ENCODE peak calls at places on chromosomes 1 and 21, in eight cellular contexts. One of them, this sample, is unnamed.

GRCh38 chr1:60895167-60896124 is 186.9 kb upstream of the NFIA start:
- DNase-seq in small intestine: no peak
- DNase-seq in CD8-positive, alpha-beta T cell: no peak
- DNase-seq in HepG2: no peak
- DNase-seq in HCT116: no peak
- DNase-seq in heart right ventricle: peak; percentile 63
- DNase-seq in IMR-90: no peak
- DNase-seq in WERI-Rb-1: no peak
- DNase-seq in this sample: no peak

GRCh38 chr1:112575154-112575804 is 43.7 kb downstream of the ST7L start:
- DNase-seq in heart right ventricle: no peak
- DNase-seq in CD8-positive, alpha-beta T cell: no peak
- DNase-seq in IMR-90: peak; percentile 98
- DNase-seq in small intestine: peak; percentile 33
- DNase-seq in WERI-Rb-1: no peak
- DNase-seq in HepG2: no peak
- DNase-seq in HCT116: peak; percentile 69
- DNase-seq in this sample: no peak

GRCh38 chr1:17438176-17438976 is 1.1 kb downstream of the RCC2 start:
- DNase-seq in heart right ventricle: peak; percentile 67
- DNase-seq in CD8-positive, alpha-beta T cell: peak; percentile 59
- DNase-seq in WERI-Rb-1: peak; percentile 72
- DNase-seq in small intestine: peak; percentile 57
- DNase-seq in HCT116: no peak
- DNase-seq in IMR-90: peak; percentile 36
- DNase-seq in HepG2: peak; percentile 52
- DNase-seq in this sample: peak; percentile 71

GRCh38 chr1:219548386-219548785 is 64.5 kb downstream of the ZC3H11B start:
- DNase-seq in HCT116: no peak
- DNase-seq in WERI-Rb-1: peak; percentile 34
- DNase-seq in heart right ventricle: no peak
- DNase-seq in HepG2: no peak
- DNase-seq in IMR-90: no peak
- DNase-seq in CD8-positive, alpha-beta T cell: no peak
- DNase-seq in small intestine: no peak
- DNase-seq in this sample: no peak

GRCh38 chr1:32644426-32644825 is 5.9 kb downstream of the ZBTB8OS start:
- DNase-seq in HepG2: peak; percentile 54
- DNase-seq in CD8-positive, alpha-beta T cell: no peak
- DNase-seq in heart right ventricle: no peak
- DNase-seq in small intestine: peak; percentile 52
- DNase-seq in HCT116: no peak
- DNase-seq in IMR-90: no peak
- DNase-seq in WERI-Rb-1: no peak
- DNase-seq in this sample: no peak

GRCh38 chr1:15343099-15343498 is 66.6 kb upstream of the EFHD2 start:
- DNase-seq in heart right ventricle: no peak
- DNase-seq in WERI-Rb-1: no peak
- DNase-seq in IMR-90: no peak
- DNase-seq in CD8-positive, alpha-beta T cell: no peak
- DNase-seq in HepG2: no peak
- DNase-seq in HCT116: no peak
- DNase-seq in small intestine: no peak
- DNase-seq in this sample: no peak

GRCh38 chr1:98849969-98850636 is 154.6 kb downstream of the PLPPR5 start:
- DNase-seq in IMR-90: no peak
- DNase-seq in HCT116: no peak
- DNase-seq in HepG2: no peak
- DNase-seq in WERI-Rb-1: no peak
- DNase-seq in heart right ventricle: no peak
- DNase-seq in small intestine: no peak
- DNase-seq in CD8-positive, alpha-beta T cell: no peak
- DNase-seq in this sample: no peak

GRCh38 chr1:3910049-3910731 is 10.1 kb upstream of the C1orf174 start:
- DNase-seq in small intestine: no peak
- DNase-seq in WERI-Rb-1: no peak
- DNase-seq in HepG2: no peak
- DNase-seq in heart right ventricle: no peak
- DNase-seq in CD8-positive, alpha-beta T cell: no peak
- DNase-seq in HCT116: no peak
- DNase-seq in IMR-90: no peak
- DNase-seq in this sample: no peak

GRCh38 chr1:9253706-9254105 is 19.1 kb downstream of the H6PD start:
- DNase-seq in heart right ventricle: no peak
- DNase-seq in CD8-positive, alpha-beta T cell: no peak
- DNase-seq in IMR-90: peak; percentile 36
- DNase-seq in small intestine: no peak
- DNase-seq in HepG2: no peak
- DNase-seq in HCT116: no peak
- DNase-seq in WERI-Rb-1: peak; percentile 58
- DNase-seq in this sample: no peak

GRCh38 chr1:151828931-151829330 is 2.7 kb downstream of the RORC start:
- DNase-seq in CD8-positive, alpha-beta T cell: no peak
- DNase-seq in HepG2: no peak
- DNase-seq in IMR-90: peak; percentile 11
- DNase-seq in HCT116: no peak
- DNase-seq in heart right ventricle: peak; percentile 63
- DNase-seq in WERI-Rb-1: peak; percentile 60
- DNase-seq in small intestine: no peak
- DNase-seq in this sample: no peak

GRCh38 chr21:35614412-35614901 is 445.9 kb downstream of the SETD4 start:
- DNase-seq in CD8-positive, alpha-beta T cell: no peak
- DNase-seq in heart right ventricle: no peak
- DNase-seq in WERI-Rb-1: no peak
- DNase-seq in IMR-90: peak; percentile 39
- DNase-seq in HCT116: peak; percentile 4
- DNase-seq in HepG2: no peak
- DNase-seq in small intestine: peak; percentile 3
- DNase-seq in this sample: no peak

GRCh38 chr1:221868894-221869293 is 127.0 kb upstream of the DUSP10 start:
- DNase-seq in small intestine: no peak
- DNase-seq in heart right ventricle: no peak
- DNase-seq in HCT116: no peak
- DNase-seq in IMR-90: peak; percentile 87
- DNase-seq in CD8-positive, alpha-beta T cell: no peak
- DNase-seq in HepG2: no peak
- DNase-seq in WERI-Rb-1: no peak
- DNase-seq in this sample: no peak

GRCh38 chr21:42146821-42147220 is 72.1 kb upstream of the ABCG1 start:
- DNase-seq in HCT116: no peak
- DNase-seq in small intestine: no peak
- DNase-seq in IMR-90: no peak
- DNase-seq in WERI-Rb-1: peak; percentile 12
- DNase-seq in heart right ventricle: no peak
- DNase-seq in CD8-positive, alpha-beta T cell: no peak
- DNase-seq in HepG2: no peak
- DNase-seq in this sample: no peak

GRCh38 chr1:58353168-58353567 is 193.4 kb downstream of the OMA1 start:
- DNase-seq in HepG2: no peak
- DNase-seq in heart right ventricle: no peak
- DNase-seq in IMR-90: no peak
- DNase-seq in CD8-positive, alpha-beta T cell: no peak
- DNase-seq in WERI-Rb-1: no peak
- DNase-seq in HCT116: no peak
- DNase-seq in small intestine: no peak
- DNase-seq in this sample: no peak

GRCh38 chr21:27369962-27370578 is 403.2 kb upstream of the ADAMTS5 start:
- DNase-seq in CD8-positive, alpha-beta T cell: no peak
- DNase-seq in HepG2: no peak
- DNase-seq in IMR-90: no peak
- DNase-seq in WERI-Rb-1: no peak
- DNase-seq in small intestine: no peak
- DNase-seq in heart right ventricle: no peak
- DNase-seq in HCT116: no peak
- DNase-seq in this sample: no peak

GRCh38 chr1:51565009-51565408 is 45.9 kb upstream of the EPS15 start:
- DNase-seq in IMR-90: no peak
- DNase-seq in heart right ventricle: no peak
- DNase-seq in HCT116: no peak
- DNase-seq in WERI-Rb-1: no peak
- DNase-seq in CD8-positive, alpha-beta T cell: no peak
- DNase-seq in small intestine: peak; percentile 58
- DNase-seq in HepG2: no peak
- DNase-seq in this sample: no peak

GRCh38 chr1:219990782-219991510 is 55.4 kb downstream of the EPRS1 start:
- DNase-seq in IMR-90: peak; percentile 51
- DNase-seq in heart right ventricle: no peak
- DNase-seq in WERI-Rb-1: no peak
- DNase-seq in CD8-positive, alpha-beta T cell: no peak
- DNase-seq in small intestine: peak; percentile 48
- DNase-seq in HepG2: peak; percentile 45
- DNase-seq in HCT116: peak; percentile 8
- DNase-seq in this sample: no peak

GRCh38 chr1:94526581-94526980 is 15.0 kb downstream of the F3 start:
- DNase-seq in WERI-Rb-1: no peak
- DNase-seq in CD8-positive, alpha-beta T cell: no peak
- DNase-seq in HCT116: no peak
- DNase-seq in IMR-90: no peak
- DNase-seq in small intestine: no peak
- DNase-seq in HepG2: no peak
- DNase-seq in heart right ventricle: no peak
- DNase-seq in this sample: no peak

GRCh38 chr1:204466416-204467405 is 27.9 kb downstream of the PIK3C2B start:
- DNase-seq in HCT116: no peak
- DNase-seq in small intestine: no peak
- DNase-seq in WERI-Rb-1: no peak
- DNase-seq in CD8-positive, alpha-beta T cell: no peak
- DNase-seq in IMR-90: no peak
- DNase-seq in HepG2: no peak
- DNase-seq in heart right ventricle: peak; percentile 74
- DNase-seq in this sample: no peak
- H3K4me3 ChIP-seq in HCT116: no peak overlapping the region
- H3K4me3 ChIP-seq in small intestine: no peak overlapping the region
- H3K4me3 ChIP-seq in WERI-Rb-1: no peak overlapping the region
- H3K4me3 ChIP-seq in CD8-positive, alpha-beta T cell: no peak overlapping the region
- H3K4me3 ChIP-seq in IMR-90: no peak overlapping the region
- H3K4me3 ChIP-seq in HepG2: no peak overlapping the region
- H3K4me3 ChIP-seq in heart right ventricle: peak overlapping the region; percentile 39
- H3K4me3 ChIP-seq in this sample: no peak overlapping the region

DNA sequence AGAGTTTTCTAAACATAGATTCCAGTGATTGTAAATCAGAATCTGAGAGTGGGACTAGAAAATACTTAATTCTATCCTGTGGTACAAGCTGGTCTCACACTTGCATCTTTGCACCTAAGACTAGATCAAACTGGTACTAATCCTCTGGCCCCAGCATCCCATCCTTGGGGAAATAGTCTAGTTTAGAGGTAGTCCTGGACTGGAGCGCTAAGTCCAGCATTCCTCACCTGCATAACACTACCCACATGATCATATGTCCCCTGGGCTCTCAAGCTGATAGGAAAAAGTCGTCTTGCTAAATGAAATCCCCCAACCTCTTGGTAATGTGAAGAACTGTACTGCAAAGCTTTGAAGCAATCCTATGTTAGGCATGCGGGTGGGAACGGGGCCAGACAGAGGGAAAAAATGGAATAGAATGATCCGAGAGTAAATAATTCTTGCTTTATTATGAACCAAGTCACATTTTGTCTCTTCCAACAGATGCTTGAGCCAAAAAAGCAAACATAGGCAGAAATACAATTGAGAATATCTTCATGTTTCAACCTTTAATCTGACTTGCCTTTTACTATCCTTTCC is 4.8 kb downstream of the COX20 start:
- DNase-seq in WERI-Rb-1: no peak
- DNase-seq in small intestine: no peak
- DNase-seq in CD8-positive, alpha-beta T cell: no peak
- DNase-seq in heart right ventricle: no peak
- DNase-seq in IMR-90: peak; percentile 8
- DNase-seq in HCT116: no peak
- DNase-seq in HepG2: peak; percentile 21
- DNase-seq in this sample: no peak
- H3K36me3 ChIP-seq in WERI-Rb-1: peaks cover 66% of the 10 kb centered on the region
- H3K36me3 ChIP-seq in small intestine: peaks cover 2% of the 10 kb centered on the region
- H3K36me3 ChIP-seq in CD8-positive, alpha-beta T cell: peaks cover 31% of the 10 kb centered on the region
- H3K36me3 ChIP-seq in heart right ventricle: no peaks in the 10 kb centered on the region
- H3K36me3 ChIP-seq in IMR-90: peaks cover 30% of the 10 kb centered on the region
- H3K36me3 ChIP-seq in HCT116: peaks cover 34% of the 10 kb centered on the region
- H3K36me3 ChIP-seq in HepG2: peaks cover 6% of the 10 kb centered on the region
- H3K36me3 ChIP-seq in this sample: peaks cover 5% of the 10 kb centered on the region

DNA sequence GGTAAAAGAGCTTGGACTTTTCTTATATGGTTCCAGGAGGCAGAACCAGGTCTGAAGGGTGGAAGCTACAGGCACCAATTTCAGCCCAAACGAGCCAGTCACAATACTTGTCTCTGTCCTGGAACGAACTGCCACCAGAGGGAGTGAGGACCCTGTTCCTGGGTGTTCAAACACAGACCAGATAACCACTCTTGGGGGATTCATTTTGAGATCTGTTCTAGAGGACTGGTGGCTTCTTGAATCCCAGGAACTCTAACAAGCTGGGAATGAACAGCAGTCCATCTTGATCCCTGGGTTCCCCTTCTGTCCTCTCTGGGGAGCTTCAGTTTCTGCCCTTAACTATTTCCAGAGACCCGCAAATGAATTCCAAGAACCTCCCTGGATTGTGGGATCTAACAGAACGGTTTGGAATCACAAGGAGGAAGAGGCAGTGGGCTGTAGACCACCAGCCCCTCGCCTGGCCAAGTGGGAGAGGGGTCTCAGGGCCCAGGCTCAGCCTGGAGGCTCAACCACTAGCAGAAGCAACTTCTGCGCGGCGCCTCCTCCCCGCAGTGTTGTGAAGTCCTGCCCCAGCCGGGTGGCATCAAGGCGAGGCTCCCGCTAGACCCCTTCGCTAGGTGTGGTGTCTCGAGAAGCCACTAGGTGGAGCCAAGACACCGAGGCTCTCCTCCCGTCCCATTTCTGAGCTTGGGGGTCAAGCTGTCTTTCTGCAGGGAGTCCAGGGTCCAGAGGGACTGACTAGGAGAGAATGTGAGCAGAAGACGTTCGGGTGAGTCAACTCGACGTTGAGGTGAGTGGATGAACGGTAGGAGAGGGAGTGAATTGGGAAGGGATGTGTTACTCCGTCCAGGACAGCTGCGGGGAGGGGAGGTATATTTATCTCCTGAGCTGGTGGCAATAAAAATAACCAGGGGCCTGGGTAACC is 12.1 kb upstream of the NES start:
- DNase-seq in HCT116: peak; percentile 81
- DNase-seq in WERI-Rb-1: peak; percentile 96
- DNase-seq in IMR-90: peak; percentile 80
- DNase-seq in small intestine: peak; percentile 72
- DNase-seq in CD8-positive, alpha-beta T cell: peak; percentile 77
- DNase-seq in HepG2: peak; percentile 75
- DNase-seq in heart right ventricle: peak; percentile 74
- DNase-seq in this sample: peak; percentile 83
- H3K4me3 ChIP-seq in HCT116: peak overlapping the region; percentile 41
- H3K4me3 ChIP-seq in WERI-Rb-1: peak overlapping the region; percentile 39
- H3K4me3 ChIP-seq in IMR-90: peak overlapping the region; percentile 13
- H3K4me3 ChIP-seq in small intestine: no peak overlapping the region
- H3K4me3 ChIP-seq in CD8-positive, alpha-beta T cell: no peak overlapping the region
- H3K4me3 ChIP-seq in HepG2: peak overlapping the region; percentile 41
- H3K4me3 ChIP-seq in heart right ventricle: peak overlapping the region; percentile 1
- H3K4me3 ChIP-seq in this sample: no peak overlapping the region

DNA sequence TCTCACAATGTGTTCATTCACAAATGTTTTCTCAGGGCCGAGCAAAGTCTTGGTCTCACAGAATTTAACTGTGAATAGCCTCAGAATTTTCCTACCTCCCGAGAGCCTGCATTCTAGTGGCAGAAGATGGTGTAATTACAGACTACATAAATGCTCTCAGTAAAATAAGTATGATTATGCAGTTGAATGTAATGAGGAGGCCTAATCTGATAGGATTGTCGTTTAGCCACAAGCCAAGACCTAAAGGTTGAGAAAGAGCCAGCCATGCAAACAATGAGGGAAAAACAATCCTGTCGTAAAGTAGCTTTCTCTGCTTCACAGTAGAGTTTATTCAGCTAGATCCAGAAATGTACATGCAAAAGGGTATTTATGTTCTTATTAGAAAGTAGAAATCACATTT is 607.8 kb upstream of the B3GALT2 start:
- DNase-seq in HepG2: no peak
- DNase-seq in heart right ventricle: no peak
- DNase-seq in HCT116: no peak
- DNase-seq in CD8-positive, alpha-beta T cell: no peak
- DNase-seq in WERI-Rb-1: no peak
- DNase-seq in IMR-90: peak; percentile 3
- DNase-seq in small intestine: no peak
- DNase-seq in this sample: no peak
- H3K36me3 ChIP-seq in HepG2: no peaks in the 10 kb centered on the region
- H3K36me3 ChIP-seq in heart right ventricle: no peaks in the 10 kb centered on the region
- H3K36me3 ChIP-seq in HCT116: no peaks in the 10 kb centered on the region
- H3K36me3 ChIP-seq in CD8-positive, alpha-beta T cell: no peaks in the 10 kb centered on the region
- H3K36me3 ChIP-seq in WERI-Rb-1: no peaks in the 10 kb centered on the region
- H3K36me3 ChIP-seq in IMR-90: no peaks in the 10 kb centered on the region
- H3K36me3 ChIP-seq in small intestine: no peaks in the 10 kb centered on the region
- H3K36me3 ChIP-seq in this sample: no peaks in the 10 kb centered on the region

This sample was measured in body of pancreas.